ENCODE peak calls at places on chromosome 10, in ten cellular contexts. N is fibroblast of pulmonary artery, O is left lung, B is kidney epithelial cell, R is endodermal cell, T is upper lobe of right lung, H is Caco-2, E is OCI-LY7, W is HepG2, I is IMR-90. Q is an unnamed sample.

GRCh38 chr10:49076319-49076718 is 39.0 kb downstream of the VSTM4 start:
- DNase-seq in O (no peak), I (no peak), W (no peak), N (no peak), R (no peak), B (no peak), H (no peak), E (no peak), T (no peak), Q (no peak)

GRCh38 chr10:119655566-119656001 is 4.4 kb downstream of the BAG3 start:
- DNase-seq in B (no peak), I (peak), O (no peak), W (no peak), E (no peak), R (no peak), T (no peak), H (no peak), N (peak), Q (no peak)

GRCh38 chr10:125928928-125929585 is 32.7 kb downstream of the FANK1 start:
- DNase-seq in H (no peak), B (no peak), O (no peak), W (no peak), T (no peak), E (no peak), N (no peak), R (no peak), I (no peak), Q (no peak)

GRCh38 chr10:71921319-71922027 is 42.7 kb upstream of the CHST3 start:
- DNase-seq in B (no peak), W (no peak), E (no peak), R (no peak), O (no peak), H (no peak), I (no peak), N (peak), T (no peak), Q (peak)

GRCh38 chr10:33122014-33122788 is 164.2 kb upstream of the ITGB1 start:
- DNase-seq in B (no peak), W (no peak), H (no peak), I (peak), E (no peak), T (no peak), N (peak), R (no peak), O (peak), Q (no peak)

GRCh38 chr10:68074404-68074774 is 694 bp downstream of the HERC4 start:
- DNase-seq in I (no peak), T (no peak), H (no peak), B (no peak), N (no peak), E (no peak), W (no peak), O (no peak), R (no peak), Q (no peak)

GRCh38 chr10:86642021-86642420 is 12.3 kb upstream of the OPN4 start:
- DNase-seq in H (no peak), N (no peak), B (no peak), T (no peak), E (no peak), R (no peak), W (no peak), O (no peak), I (no peak), Q (no peak)

GRCh38 chr10:95845411-95845810 is 62.4 kb upstream of the CC2D2B start:
- DNase-seq in N (no peak), I (no peak), H (no peak), B (no peak), T (no peak), W (no peak), E (no peak), O (no peak), R (no peak), Q (no peak)

GRCh38 chr10:17586741-17587720 is 30.1 kb downstream of the HACD1 start:
- DNase-seq in B (no peak), I (peak), E (peak), W (no peak), R (no peak), T (no peak), O (peak), N (peak), H (peak), Q (no peak)

GRCh38 chr10:1019362-1019761 is 6.3 kb downstream of the IDI2 start:
- DNase-seq in T (no peak), R (peak), N (no peak), E (no peak), I (no peak), W (no peak), H (no peak), B (no peak), O (no peak), Q (no peak)

GRCh38 chr10:71780161-71780560 is 6.8 kb upstream of the VSIR start:
- DNase-seq in B (no peak), W (no peak), T (no peak), O (no peak), H (no peak), I (no peak), R (no peak), E (no peak), N (no peak), Q (no peak)

GRCh38 chr10:100183482-100183881 is 2.3 kb downstream of the ERLIN1 start:
- DNase-seq in T (no peak), W (peak), B (no peak), I (peak), E (peak), H (peak), R (no peak), O (no peak), N (peak), Q (no peak)

GRCh38 chr10:132960071-132960472 is 17.7 kb upstream of the CFAP46 start:
- DNase-seq in W (no peak), H (no peak), B (no peak), I (no peak), E (no peak), O (peak), R (no peak), T (peak), N (no peak), Q (no peak)

GRCh38 chr10:30472414-30473155 is 38.6 kb downstream of the MAP3K8 start:
- DNase-seq in H (no peak), O (no peak), R (no peak), N (no peak), E (no peak), B (no peak), T (no peak), I (no peak), W (no peak), Q (no peak)

GRCh38 chr10:49242604-49243003 is 54.4 kb upstream of the TMEM273 start:
- DNase-seq in E (no peak), T (no peak), I (no peak), R (no peak), O (no peak), H (no peak), N (no peak), W (no peak), B (no peak), Q (no peak)

GRCh38 chr10:18397886-18398285 is 253.5 kb downstream of the NSUN6 start:
- DNase-seq in N (no peak), B (no peak), W (no peak), R (no peak), H (no peak), I (no peak), E (no peak), O (no peak), T (no peak), Q (no peak)

GRCh38 chr10:21020545-21020944 is 123.4 kb upstream of the NEBL start:
- DNase-seq in O (no peak), N (no peak), R (peak), I (no peak), H (peak), B (no peak), E (peak), T (no peak), W (peak), Q (no peak)

GRCh38 chr10:317219-317868 is 182.1 kb downstream of the ZMYND11 start:
- DNase-seq in B (peak), R (no peak), T (peak), I (peak), O (no peak), W (no peak), E (peak), N (peak), H (no peak), Q (no peak)

GRCh38 chr10:116659049-116659670 is 38.4 kb downstream of the PNLIPRP2 start:
- DNase-seq in E (no peak), T (no peak), I (no peak), H (no peak), W (no peak), O (no peak), B (no peak), R (no peak), N (no peak), Q (no peak)

GRCh38 chr10:47406870-47407648 is 23.0 kb upstream of the ZNF488 start:
- DNase-seq in N (peak), T (peak), B (peak), I (peak), E (no peak), W (peak), H (peak), O (peak), R (peak), Q (peak)

GRCh38 chr10:112183329-112184051 is at the start of gene GPAM:
- DNase-seq in I (peak), R (peak), W (no peak), T (peak), N (peak), O (peak), E (peak), B (peak), H (peak), Q (peak)
- TF ChIP-seq CTCF in I (no peak), R (no peak), W (no peak), T (no peak), N (no peak), O (no peak), E (no peak), B (no peak), H (no peak), Q (no peak)

DNA sequence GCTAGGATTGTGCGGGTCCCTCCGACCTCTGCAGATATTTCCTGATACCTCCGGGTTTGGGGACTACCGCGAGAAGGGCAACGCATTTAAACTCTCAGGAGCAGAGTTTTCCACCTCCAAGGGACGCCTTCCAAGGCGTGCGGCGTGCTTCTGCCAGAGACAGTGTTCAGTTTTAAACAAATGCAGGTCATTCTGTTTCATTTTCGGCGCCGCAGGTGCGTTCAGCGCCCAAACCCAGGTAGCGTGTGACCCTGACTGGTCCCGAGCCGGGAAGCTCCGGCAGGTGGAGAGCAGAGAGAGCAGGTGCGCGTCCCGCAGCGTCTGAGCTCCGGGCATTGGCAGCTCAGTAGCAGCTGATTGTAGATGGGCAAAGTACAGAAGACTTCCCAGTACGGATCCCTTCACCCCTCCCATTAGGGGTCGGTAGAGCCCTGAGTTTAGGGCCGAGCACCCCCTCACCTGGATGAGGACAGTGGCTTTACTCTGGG is 1.4 kb upstream of the CYP26A1 start:
- DNase-seq in H (peak), W (no peak), T (peak), R (peak), E (no peak), O (peak), I (no peak), N (no peak), B (no peak), Q (no peak)
- H3K4me3 ChIP-seq in H (peak), W (peak), T (peak), R (peak), E (no peak), O (peak), I (no peak), N (peak), B (peak), Q (peak)

DNA sequence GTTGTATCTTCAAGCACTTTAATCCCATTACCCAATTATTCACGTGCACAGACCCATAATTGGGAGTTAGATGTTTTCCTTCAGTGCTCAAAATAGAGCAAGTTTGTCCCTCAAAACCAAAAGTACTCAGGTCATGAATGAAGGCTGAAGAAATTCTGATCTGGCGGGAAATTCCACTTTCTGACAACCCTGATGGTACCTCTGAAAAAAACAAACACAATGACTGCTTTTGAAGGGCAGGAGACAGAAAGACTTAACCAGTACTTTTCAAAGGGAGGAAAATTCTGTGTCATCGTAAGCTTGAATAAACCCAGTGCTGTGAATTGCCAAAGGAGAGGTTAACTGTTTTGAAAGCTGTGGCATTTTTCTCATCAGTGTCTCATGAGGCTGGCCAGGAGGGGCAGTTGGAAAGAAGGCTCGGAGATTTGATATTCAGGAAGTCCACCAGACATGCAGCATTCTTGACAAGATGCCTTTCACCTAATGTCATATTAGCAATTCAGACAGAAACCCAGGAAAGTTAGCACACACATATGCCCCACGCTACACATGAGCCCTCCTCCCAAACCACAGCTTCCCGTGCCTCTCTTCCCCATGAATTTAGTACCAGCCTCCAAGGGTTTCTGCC is 347.0 kb downstream of the KCNMA1 start:
- DNase-seq in T (no peak), O (no peak), N (peak), R (no peak), B (peak), H (peak), W (no peak), I (peak), E (no peak), Q (peak)
- TF ChIP-seq CTCF in T (no peak), O (no peak), N (no peak), R (no peak), B (no peak), H (no peak), W (no peak), I (peak), E (no peak), Q (no peak)

GRCh38 chr10:62244785-62245595 is 23.7 kb downstream of the RTKN2 start:
- DNase-seq in W (peak), H (peak), N (peak), R (no peak), T (no peak), E (peak), O (no peak), I (peak), B (no peak), Q (no peak)
- H3K4me3 ChIP-seq in W (no peak), H (no peak), N (peak), R (no peak), T (no peak), E (no peak), O (no peak), I (no peak), B (no peak), Q (no peak)

DNA sequence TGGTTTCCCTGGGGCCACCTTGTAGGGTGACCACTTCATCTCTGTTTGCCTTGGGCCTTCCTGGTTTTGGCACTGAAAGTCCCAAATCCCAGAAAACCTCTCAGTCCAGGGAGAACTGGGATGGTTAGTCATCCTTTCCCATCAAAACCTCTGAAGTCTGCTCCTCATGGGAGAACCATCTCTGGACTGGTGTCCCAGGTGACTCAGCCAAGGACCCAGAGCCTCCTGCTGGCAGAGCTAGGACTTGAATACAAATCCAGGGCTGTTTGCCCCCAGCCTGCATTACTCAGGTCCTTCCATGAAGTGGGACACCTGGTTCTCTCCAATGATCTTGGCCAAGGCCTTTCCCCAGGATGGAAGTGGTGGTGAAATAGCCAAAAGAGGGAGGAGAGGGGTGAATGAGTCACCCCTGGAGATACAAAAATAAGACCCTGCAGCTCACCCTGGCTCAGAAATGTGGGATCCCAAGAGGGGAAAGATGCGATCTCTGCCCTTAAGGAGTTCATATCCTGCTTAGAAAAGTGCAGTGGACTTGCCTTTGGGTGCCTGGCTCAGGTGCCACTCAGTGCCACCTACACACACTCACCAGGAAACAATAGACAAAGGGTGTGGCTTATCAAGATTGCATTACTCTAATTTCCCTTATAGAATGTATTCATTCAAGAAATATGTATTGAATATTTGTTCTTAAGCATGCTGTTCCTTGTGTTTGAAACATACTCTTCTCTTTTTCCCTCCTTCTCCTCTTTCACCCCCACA is 22.0 kb downstream of the ADRA2A start:
- DNase-seq in O (no peak), E (peak), H (no peak), B (no peak), I (no peak), R (no peak), T (peak), N (peak), W (no peak), Q (no peak)
- TF ChIP-seq CTCF in O (no peak), E (peak), H (no peak), B (no peak), I (peak), R (peak), T (no peak), N (no peak), W (peak), Q (no peak)

GRCh38 chr10:5900247-5900646 is 10.2 kb downstream of the FBH1 start:
- DNase-seq in B (no peak), E (no peak), R (no peak), T (no peak), N (no peak), I (no peak), W (no peak), O (no peak), H (no peak), Q (no peak)
- H3K4me3 ChIP-seq in B (no peak), E (no peak), R (no peak), T (no peak), N (no peak), I (no peak), W (no peak), O (no peak), H (no peak), Q (no peak)

GRCh38 chr10:70761031-70761601 is 24.1 kb downstream of the TBATA start:
- DNase-seq in T (no peak), E (no peak), O (no peak), W (no peak), R (peak), B (no peak), N (peak), H (peak), I (no peak), Q (no peak)
- TF ChIP-seq CTCF in T (no peak), E (no peak), O (no peak), W (peak), R (peak), B (no peak), N (peak), H (peak), I (peak), Q (no peak)

GRCh38 chr10:69979177-69979576 is 73.5 kb upstream of the MACROH2A2 start:
- DNase-seq in E (no peak), O (no peak), R (no peak), W (no peak), T (no peak), B (no peak), I (no peak), N (no peak), H (no peak), Q (no peak)

GRCh38 chr10:69980672-69981071 is 72.0 kb upstream of the MACROH2A2 start:
- DNase-seq in O (no peak), H (no peak), E (no peak), N (no peak), W (no peak), I (no peak), B (no peak), R (no peak), T (no peak), Q (no peak)

GRCh38 chr10:69973678-69974077 is 79.0 kb upstream of the MACROH2A2 start:
- DNase-seq in R (no peak), B (no peak), O (no peak), H (no peak), W (no peak), N (no peak), I (peak), T (no peak), E (no peak), Q (no peak)

GRCh38 chr10:69974551-69975155 is 78.0 kb upstream of the MACROH2A2 start:
- DNase-seq in E (no peak), H (no peak), N (no peak), I (peak), R (no peak), B (no peak), O (no peak), T (no peak), W (no peak), Q (no peak)

GRCh38 chr10:69976795-69977546 is 75.7 kb upstream of the MACROH2A2 start:
- DNase-seq in R (no peak), B (no peak), T (no peak), O (no peak), W (no peak), E (no peak), I (no peak), N (no peak), H (no peak), Q (no peak)
- H3K4me3 ChIP-seq in R (no peak), B (no peak), T (no peak), O (no peak), W (no peak), E (no peak), I (no peak), N (no peak), H (no peak), Q (no peak)

GRCh38 chr10:34262965-34263364 is 552.1 kb downstream of the PARD3 start:
- DNase-seq in O (no peak), H (peak), W (peak), T (no peak), B (no peak), I (no peak), R (no peak), N (peak), E (no peak), Q (peak)
- TF ChIP-seq CTCF in O (no peak), H (peak), W (no peak), T (no peak), B (no peak), I (no peak), R (peak), N (peak), E (no peak), Q (peak)

DNA sequence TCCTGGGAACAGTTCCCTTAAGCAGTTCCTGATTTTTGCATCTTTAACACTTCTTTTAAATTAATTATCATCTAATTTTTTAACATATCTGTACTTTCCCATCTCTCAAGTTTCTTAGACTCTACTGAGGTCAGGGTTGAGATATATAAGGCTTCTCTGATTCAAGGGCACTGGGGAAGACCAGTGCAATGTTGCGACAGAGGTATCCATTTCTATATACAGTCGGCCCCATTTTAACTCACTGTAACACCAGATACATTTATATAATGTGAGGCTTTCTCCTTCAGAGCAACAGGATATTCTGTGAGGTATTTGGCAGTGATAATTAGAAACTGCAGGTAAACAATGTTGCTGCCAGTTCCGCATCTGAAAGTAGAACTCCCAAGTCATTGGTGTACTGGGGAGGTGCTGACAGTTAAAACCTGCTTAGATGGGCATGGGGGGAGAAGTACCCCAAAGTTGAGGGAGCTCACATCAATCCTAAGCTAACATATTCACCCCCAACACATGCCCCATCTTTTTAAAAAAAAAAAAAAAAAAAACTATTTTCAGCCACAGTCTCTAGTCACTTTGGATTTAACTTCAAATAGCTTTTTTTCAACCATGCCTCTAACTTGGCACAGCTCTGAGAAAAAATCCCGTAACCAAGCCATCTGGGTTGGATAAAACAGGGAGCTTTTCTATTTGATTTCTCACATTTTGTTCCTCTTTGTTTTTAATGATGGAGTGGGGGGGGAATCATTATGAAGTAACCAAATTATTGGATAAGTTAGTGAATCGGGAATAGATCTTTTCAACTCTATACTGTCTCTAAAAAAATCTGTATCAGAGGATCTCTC is 62.9 kb downstream of the REEP3 start:
- DNase-seq in N (no peak), H (no peak), W (no peak), I (no peak), R (no peak), E (no peak), O (no peak), B (no peak), T (no peak), Q (no peak)
- H3K4me3 ChIP-seq in N (no peak), H (no peak), W (no peak), I (no peak), R (no peak), E (no peak), O (no peak), B (no peak), T (no peak), Q (no peak)

Q was measured in retinal pigment epithelial cell.